ENCODE peak calls at places on chromosomes 4 and X, in six cellular contexts. One of them, this sample, is unnamed.

GRCh38 chrX:134821370-134821769 is 163.1 kb upstream of the PLAC1 start:
- DNase-seq in IMR-90: peak; percentile 73
- DNase-seq in neuronal stem cell: no peak
- DNase-seq in H1: no peak
- DNase-seq in mesenchymal stem cell: peak; percentile 87
- DNase-seq in H9: peak; percentile 30
- DNase-seq in this sample: no peak

GRCh38 chr4:73446336-73446938 is 10.4 kb downstream of the AFP start:
- DNase-seq in H1: no peak
- DNase-seq in neuronal stem cell: peak; percentile 18
- DNase-seq in H9: no peak
- DNase-seq in IMR-90: peak; percentile 63
- DNase-seq in mesenchymal stem cell: peak; percentile 60
- DNase-seq in this sample: peak; percentile 81

GRCh38 chrX:118373538-118373937 is 27.6 kb downstream of the WDR44 start:
- DNase-seq in IMR-90: no peak
- DNase-seq in mesenchymal stem cell: peak; percentile 31
- DNase-seq in H9: no peak
- DNase-seq in neuronal stem cell: no peak
- DNase-seq in H1: no peak
- DNase-seq in this sample: no peak

GRCh38 chrX:46029777-46030176 is 515.4 kb downstream of the ZNF674 start:
- DNase-seq in IMR-90: no peak
- DNase-seq in mesenchymal stem cell: no peak
- DNase-seq in neuronal stem cell: no peak
- DNase-seq in H1: no peak
- DNase-seq in H9: no peak
- DNase-seq in this sample: no peak

GRCh38 chr4:165476214-165477098 is 97.6 kb downstream of the CPE start:
- DNase-seq in H1: no peak
- DNase-seq in H9: no peak
- DNase-seq in neuronal stem cell: no peak
- DNase-seq in mesenchymal stem cell: peak; percentile 55
- DNase-seq in IMR-90: peak; percentile 2
- DNase-seq in this sample: peak; percentile 78

GRCh38 chr4:86556791-86557415 is 37.2 kb upstream of the PTPN13 start:
- DNase-seq in H9: no peak
- DNase-seq in IMR-90: no peak
- DNase-seq in H1: no peak
- DNase-seq in mesenchymal stem cell: no peak
- DNase-seq in neuronal stem cell: no peak
- DNase-seq in this sample: no peak

GRCh38 chr4:168587326-168588125 is 90.7 kb downstream of the PALLD start:
- DNase-seq in H9: no peak
- DNase-seq in neuronal stem cell: no peak
- DNase-seq in IMR-90: peak; percentile 88
- DNase-seq in mesenchymal stem cell: peak; percentile 83
- DNase-seq in H1: no peak
- DNase-seq in this sample: peak; percentile 92

GRCh38 chrX:66030505-66031317 is 9.2 kb downstream of the VSIG4 start:
- DNase-seq in H1: no peak
- DNase-seq in IMR-90: peak; percentile 7
- DNase-seq in H9: peak; percentile 39
- DNase-seq in neuronal stem cell: peak; percentile 5
- DNase-seq in mesenchymal stem cell: peak; percentile 4
- DNase-seq in this sample: no peak

DNA sequence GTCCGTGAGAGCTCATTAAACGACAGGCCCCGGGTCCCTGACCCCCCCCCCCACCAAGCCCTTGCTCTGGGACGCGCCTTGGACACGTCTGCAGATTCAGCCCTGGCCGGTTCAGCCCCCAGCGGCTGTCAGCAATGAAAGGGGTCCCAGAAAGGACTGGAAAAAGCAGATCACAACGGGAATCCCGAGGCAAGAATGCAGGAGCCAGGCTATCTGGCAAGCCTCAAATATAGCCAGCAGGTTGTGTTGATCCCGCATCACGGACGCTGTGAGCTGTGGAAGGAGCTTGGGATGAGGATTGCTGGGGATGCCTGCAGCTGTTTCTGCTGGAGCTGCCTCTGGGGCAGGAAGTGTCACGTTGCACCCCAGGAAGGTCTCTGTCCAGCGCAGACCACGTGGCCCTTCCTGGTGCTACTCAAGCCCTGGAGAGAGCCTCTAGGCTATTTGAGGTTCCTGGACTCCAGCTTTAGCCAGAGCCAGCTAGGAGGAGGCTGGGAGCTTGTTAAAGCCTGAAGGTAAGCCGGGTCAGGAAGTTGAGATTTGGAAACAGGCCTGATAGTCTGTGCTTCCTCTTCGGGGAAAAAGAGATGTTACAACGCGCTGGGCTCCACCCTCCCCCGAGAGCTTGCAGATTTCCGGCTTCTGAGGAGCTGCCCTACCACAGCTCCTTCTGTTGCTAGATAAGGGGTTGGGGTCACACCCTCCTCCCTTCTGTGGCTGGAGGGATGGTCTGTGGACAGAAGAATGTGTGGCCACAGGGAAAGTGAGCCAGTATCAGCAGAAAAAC is 19.3 kb upstream of the CSF2RA start:
- DNase-seq in mesenchymal stem cell: peak; percentile 83
- DNase-seq in IMR-90: no peak
- DNase-seq in H1: no peak
- DNase-seq in neuronal stem cell: peak; percentile 64
- DNase-seq in H9: peak; percentile 93
- DNase-seq in this sample: peak; percentile 83
- H3K18ac ChIP-seq in mesenchymal stem cell: peak overlapping the region; percentile 89
- H3K18ac ChIP-seq in IMR-90: no peak overlapping the region
- H3K18ac ChIP-seq in H1: peak overlapping the region; percentile 72
- H3K18ac ChIP-seq in neuronal stem cell: peak overlapping the region; percentile 99
- H3K18ac ChIP-seq in H9: peak overlapping the region; percentile 64
- H3K18ac ChIP-seq in this sample: peak overlapping the region; percentile 90

DNA sequence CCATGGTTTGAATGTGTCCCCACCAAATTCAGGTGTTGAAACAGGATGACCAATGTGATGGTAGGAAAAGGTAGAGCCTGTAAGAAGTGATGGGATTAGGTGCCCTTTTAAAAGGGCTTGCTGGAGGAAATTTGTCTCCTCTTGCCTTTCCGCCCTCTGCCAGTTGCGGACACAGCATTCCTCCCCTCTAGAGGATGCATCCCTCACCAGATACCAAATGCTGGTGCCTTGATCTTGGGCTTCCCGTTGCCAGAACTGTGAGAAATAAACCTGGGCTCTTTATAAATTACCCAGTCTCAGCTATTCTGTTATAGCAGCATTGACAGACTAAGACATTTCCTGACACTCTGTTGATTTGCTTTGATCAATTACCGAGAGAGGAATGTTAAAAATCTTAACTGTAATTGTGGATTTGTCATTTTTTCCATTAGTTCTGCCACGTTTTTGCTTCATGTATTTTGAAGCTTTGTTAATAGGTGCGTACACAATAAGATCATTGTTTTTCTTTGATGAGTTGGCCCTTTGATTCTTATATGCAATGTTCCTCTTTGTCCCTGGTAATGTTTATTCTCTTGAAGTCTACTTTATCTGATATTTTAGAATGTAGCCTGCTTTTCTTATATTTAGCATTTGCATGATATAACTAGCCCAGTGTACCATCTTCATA is 13.3 kb downstream of the NFKB1 start:
- DNase-seq in H9: no peak
- DNase-seq in H1: no peak
- DNase-seq in neuronal stem cell: no peak
- DNase-seq in mesenchymal stem cell: no peak
- DNase-seq in IMR-90: no peak
- DNase-seq in this sample: peak; percentile 45
- H3K14ac ChIP-seq in H9: no peak overlapping the region
- H3K14ac ChIP-seq in H1: no peak overlapping the region
- H3K14ac ChIP-seq in neuronal stem cell: no peak overlapping the region
- H3K14ac ChIP-seq in mesenchymal stem cell: no peak overlapping the region
- H3K14ac ChIP-seq in IMR-90: no peak overlapping the region
- H3K14ac ChIP-seq in this sample: no peak overlapping the region

GRCh38 chrX:48736303-48736702 is 25.2 kb upstream of the GLOD5 start:
- DNase-seq in IMR-90: no peak
- DNase-seq in H9: no peak
- DNase-seq in neuronal stem cell: no peak
- DNase-seq in H1: no peak
- DNase-seq in mesenchymal stem cell: no peak
- DNase-seq in this sample: no peak

GRCh38 chrX:48741834-48742233 is 19.7 kb upstream of the GLOD5 start:
- DNase-seq in mesenchymal stem cell: no peak
- DNase-seq in H9: no peak
- DNase-seq in neuronal stem cell: no peak
- DNase-seq in IMR-90: no peak
- DNase-seq in H1: no peak
- DNase-seq in this sample: no peak

GRCh38 chrX:48737940-48738339 is 23.6 kb upstream of the GLOD5 start:
- DNase-seq in H1: no peak
- DNase-seq in H9: no peak
- DNase-seq in mesenchymal stem cell: no peak
- DNase-seq in IMR-90: no peak
- DNase-seq in neuronal stem cell: no peak
- DNase-seq in this sample: no peak

GRCh38 chrX:48736878-48737212 is 24.7 kb upstream of the GLOD5 start:
- DNase-seq in mesenchymal stem cell: no peak
- DNase-seq in H1: no peak
- DNase-seq in neuronal stem cell: no peak
- DNase-seq in H9: no peak
- DNase-seq in IMR-90: no peak
- DNase-seq in this sample: no peak

DNA sequence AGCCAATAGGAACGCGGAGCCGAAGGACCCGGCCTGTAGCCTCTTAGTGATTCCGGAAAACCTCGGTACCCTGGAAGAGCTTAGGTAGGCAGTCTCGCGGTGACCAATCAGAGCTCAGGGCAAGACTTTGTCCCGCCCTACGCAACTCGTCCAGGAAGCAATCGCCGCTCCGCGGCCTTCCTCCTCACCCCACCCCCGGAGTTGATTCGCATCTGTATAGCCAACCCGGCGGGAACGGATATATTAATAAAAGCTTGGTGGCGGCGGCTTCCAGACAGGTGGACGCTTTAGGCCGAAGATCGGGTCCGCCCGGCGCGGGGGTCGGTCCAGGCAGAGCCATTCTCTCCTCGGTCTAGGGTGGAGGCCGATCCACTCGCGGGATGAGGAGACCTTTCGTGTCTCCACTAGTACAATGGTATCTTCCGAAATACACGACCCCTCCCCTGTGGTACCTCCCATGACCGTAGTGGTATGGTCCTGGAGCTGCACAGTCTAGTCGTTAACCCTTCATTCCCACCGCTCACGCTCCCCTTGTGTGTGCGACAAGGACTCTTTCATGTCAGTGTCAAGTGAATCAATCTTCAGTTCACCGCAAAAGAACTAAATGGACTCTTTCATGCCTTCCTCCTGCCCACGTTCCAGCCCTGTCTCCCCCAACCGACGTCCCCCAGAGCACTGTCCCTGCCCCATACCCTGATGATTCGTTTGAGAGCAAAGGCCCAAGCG is 24.2 kb upstream of the GLOD5 start:
- DNase-seq in mesenchymal stem cell: peak; percentile 97
- DNase-seq in IMR-90: peak; percentile 97
- DNase-seq in H9: peak; percentile 95
- DNase-seq in neuronal stem cell: peak; percentile 89
- DNase-seq in H1: peak; percentile 87
- DNase-seq in this sample: peak; percentile 94
- H3K23ac ChIP-seq in mesenchymal stem cell: peak overlapping the region; percentile 35
- H3K23ac ChIP-seq in IMR-90: peak overlapping the region; percentile 77
- H3K23ac ChIP-seq in H9: no peak overlapping the region
- H3K23ac ChIP-seq in neuronal stem cell: no peak overlapping the region
- H3K23ac ChIP-seq in H1: no peak overlapping the region
- H3K23ac ChIP-seq in this sample: no peak overlapping the region

DNA sequence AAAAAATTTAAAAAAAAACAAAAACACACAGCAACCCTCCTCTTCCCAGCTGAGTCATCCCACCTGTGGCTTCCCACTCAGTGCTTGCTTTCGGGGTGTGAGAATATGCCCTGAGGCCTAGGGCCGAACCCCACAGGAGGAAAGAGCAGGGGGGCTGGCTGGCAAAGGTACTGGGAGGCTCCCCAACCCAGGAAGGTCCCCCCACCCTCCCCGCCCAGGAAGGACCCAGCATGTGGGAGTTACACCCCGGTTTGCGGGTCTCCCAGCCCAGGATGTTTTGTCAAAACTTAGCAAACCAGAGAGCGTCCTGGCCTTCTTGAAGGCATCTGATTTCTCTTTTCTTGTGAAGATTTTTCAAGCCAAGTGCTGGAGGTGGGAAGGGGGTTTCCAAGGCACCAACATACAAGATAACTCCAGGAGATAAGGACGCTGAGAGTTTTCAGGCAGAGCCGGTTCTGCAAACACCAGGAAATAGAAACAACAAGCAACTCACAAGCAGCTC is 25.7 kb upstream of the CSF2RA start:
- DNase-seq in H1: no peak
- DNase-seq in neuronal stem cell: no peak
- DNase-seq in IMR-90: no peak
- DNase-seq in mesenchymal stem cell: no peak
- DNase-seq in H9: peak; percentile 43
- DNase-seq in this sample: peak; percentile 80
- H3K18ac ChIP-seq in H1: peak overlapping the region; percentile 87
- H3K18ac ChIP-seq in neuronal stem cell: no peak overlapping the region
- H3K18ac ChIP-seq in IMR-90: no peak overlapping the region
- H3K18ac ChIP-seq in mesenchymal stem cell: no peak overlapping the region
- H3K18ac ChIP-seq in H9: peak overlapping the region; percentile 93
- H3K18ac ChIP-seq in this sample: peak overlapping the region; percentile 65

GRCh38 chr4:148065069-148065468 is 333.2 kb downstream of the ARHGAP10 start:
- DNase-seq in IMR-90: peak; percentile 90
- DNase-seq in neuronal stem cell: no peak
- DNase-seq in mesenchymal stem cell: peak; percentile 87
- DNase-seq in H1: no peak
- DNase-seq in H9: no peak
- DNase-seq in this sample: no peak
- H3K14ac ChIP-seq in IMR-90: no peak overlapping the region
- H3K14ac ChIP-seq in neuronal stem cell: no peak overlapping the region
- H3K14ac ChIP-seq in mesenchymal stem cell: no peak overlapping the region
- H3K14ac ChIP-seq in H1: no peak overlapping the region
- H3K14ac ChIP-seq in H9: no peak overlapping the region
- H3K14ac ChIP-seq in this sample: no peak overlapping the region

DNA sequence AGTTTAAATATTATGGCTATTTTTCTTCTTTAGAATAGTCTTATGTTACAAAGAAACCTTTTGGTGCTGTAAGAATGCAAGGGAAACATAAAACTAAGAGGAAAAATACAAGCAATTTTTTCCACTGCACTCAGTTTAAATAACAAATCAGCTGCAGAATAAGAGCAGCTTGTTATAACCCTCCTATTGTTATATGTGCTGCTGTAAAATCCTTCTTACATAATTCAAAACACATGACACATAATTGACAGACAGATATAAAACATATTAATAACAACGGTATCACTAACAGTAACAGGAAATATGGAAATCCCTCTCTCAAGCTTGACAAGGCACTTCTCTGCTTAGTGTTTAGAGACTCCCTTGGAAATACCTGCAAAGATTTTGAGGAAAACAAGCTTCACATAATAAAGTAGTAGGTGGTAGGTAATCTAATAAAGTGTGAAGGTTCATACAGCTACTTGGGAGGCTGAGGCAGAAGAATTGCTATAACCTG is 385.3 kb upstream of the HS3ST1 start:
- DNase-seq in neuronal stem cell: no peak
- DNase-seq in mesenchymal stem cell: no peak
- DNase-seq in H1: no peak
- DNase-seq in IMR-90: no peak
- DNase-seq in H9: no peak
- DNase-seq in this sample: no peak
- H3K23ac ChIP-seq in neuronal stem cell: no peak overlapping the region
- H3K23ac ChIP-seq in mesenchymal stem cell: no peak overlapping the region
- H3K23ac ChIP-seq in H1: no peak overlapping the region
- H3K23ac ChIP-seq in IMR-90: no peak overlapping the region
- H3K23ac ChIP-seq in H9: no peak overlapping the region
- H3K23ac ChIP-seq in this sample: no peak overlapping the region

GRCh38 chr4:134518574-134519217 is 317.1 kb upstream of the PABPC4L start:
- DNase-seq in H9: no peak
- DNase-seq in neuronal stem cell: no peak
- DNase-seq in mesenchymal stem cell: no peak
- DNase-seq in IMR-90: no peak
- DNase-seq in H1: no peak
- DNase-seq in this sample: peak; percentile 2
- H3K18ac ChIP-seq in H9: no peak overlapping the region
- H3K18ac ChIP-seq in neuronal stem cell: no peak overlapping the region
- H3K18ac ChIP-seq in mesenchymal stem cell: no peak overlapping the region
- H3K18ac ChIP-seq in IMR-90: no peak overlapping the region
- H3K18ac ChIP-seq in H1: no peak overlapping the region
- H3K18ac ChIP-seq in this sample: no peak overlapping the region